ENCODE peak calls at places on chromosomes 12 and 14, in nine cellular contexts. H is left ventricle myocardium superior, I is BJ, C is iPS DF 6.9, S is HAP-1, F is NCI-H2227 treated with DMSO at 0.1 percent for 48 hours, T is fibroblast of lung, X is RKO, E is glomerular endothelial cell. W is an unnamed sample.

GRCh38 chr12:6872073-6873048 is 742 bp downstream of the SPSB2 start:
- DNase-seq in C (no peak), F (peak), H (peak), S (peak), X (peak), T (peak), I (no peak), E (no peak), W (no peak)

GRCh38 chr12:132030367-132031038 is 80.8 kb downstream of the EP400 start:
- DNase-seq in F (no peak), X (no peak), S (no peak), H (peak), T (peak), I (no peak), C (no peak), E (peak), W (peak)

GRCh38 chr12:128418944-128419343 is 152.0 kb downstream of the TMEM132C start:
- DNase-seq in I (no peak), C (no peak), X (no peak), T (no peak), H (no peak), F (no peak), S (no peak), E (no peak), W (no peak)

GRCh38 chr14:92610849-92611271 is 97.3 kb downstream of the RIN3 start:
- DNase-seq in H (no peak), T (no peak), E (peak), C (no peak), F (no peak), I (no peak), S (no peak), X (no peak), W (peak)

GRCh38 chr12:113221997-113222729 is 899 bp downstream of the TPCN1 start:
- DNase-seq in I (no peak), T (no peak), H (no peak), S (no peak), X (peak), C (no peak), E (no peak), F (no peak), W (no peak)

GRCh38 chr12:27969011-27969900 is 3.3 kb downstream of the PTHLH start:
- DNase-seq in S (peak), C (no peak), E (no peak), H (peak), I (no peak), T (peak), X (no peak), F (no peak), W (no peak)

GRCh38 chr14:56412453-56413434 is 166.9 kb upstream of the TMEM260 start:
- DNase-seq in T (no peak), X (no peak), C (no peak), I (no peak), F (peak), S (no peak), E (no peak), H (no peak), W (no peak)

GRCh38 chr14:28088125-28088524 is 678.5 kb upstream of the FOXG1 start:
- DNase-seq in C (no peak), X (no peak), T (no peak), H (no peak), S (no peak), F (no peak), I (no peak), E (no peak), W (no peak)

GRCh38 chr12:9820281-9820930 is 6.9 kb upstream of the KLRF1 start:
- DNase-seq in C (no peak), E (no peak), S (no peak), T (no peak), I (no peak), X (no peak), H (no peak), F (no peak), W (no peak)

GRCh38 chr12:101181776-101182175 is 28.3 kb downstream of the SLC5A8 start:
- DNase-seq in I (peak), H (no peak), T (no peak), S (peak), F (no peak), E (no peak), X (no peak), C (no peak), W (no peak)

GRCh38 chr12:131133015-131133905 is 179.6 kb downstream of the ADGRD1 start:
- DNase-seq in C (no peak), X (no peak), I (no peak), H (peak), S (no peak), E (no peak), T (no peak), F (no peak), W (no peak)

GRCh38 chr12:4858385-4858784 is 51.3 kb upstream of the KCNA1 start:
- DNase-seq in H (peak), E (no peak), T (no peak), F (no peak), C (no peak), S (no peak), I (no peak), X (no peak), W (no peak)

GRCh38 chr12:109131522-109132050 is 15.2 kb downstream of the ACACB start:
- DNase-seq in C (no peak), X (no peak), F (no peak), S (no peak), H (peak), T (no peak), E (no peak), I (no peak), W (no peak)

GRCh38 chr12:111338096-111338495 is 30.8 kb downstream of the PHETA1 start:
- DNase-seq in S (no peak), T (no peak), H (no peak), I (no peak), E (no peak), X (no peak), C (no peak), F (no peak), W (no peak)

GRCh38 chr14:77622562-77622961 is 6.1 kb upstream of the SPTLC2 start:
- DNase-seq in T (no peak), H (no peak), S (no peak), F (no peak), C (no peak), I (no peak), E (no peak), X (no peak), W (no peak)

GRCh38 chr12:34298176-34298970 is 276.1 kb downstream of the ALG10 start:
- DNase-seq in X (no peak), H (peak), E (no peak), I (no peak), S (no peak), F (no peak), T (no peak), C (no peak), W (no peak)

GRCh38 chr12:10491766-10492165 is 13.9 kb upstream of the EIF2S3B start:
- DNase-seq in H (no peak), E (no peak), X (no peak), F (no peak), T (no peak), I (no peak), S (no peak), C (no peak), W (no peak)

GRCh38 chr14:97177016-97177415 is 379.8 kb downstream of the VRK1 start:
- DNase-seq in I (no peak), C (no peak), H (no peak), F (no peak), X (peak), E (no peak), S (peak), T (no peak), W (no peak)

GRCh38 chr12:51972849-51973273 is 21.4 kb downstream of the ACVR1B start:
- DNase-seq in H (peak), C (no peak), F (no peak), E (no peak), S (no peak), T (peak), I (no peak), X (no peak), W (peak)

GRCh38 chr12:117484901-117485300 is 123.5 kb upstream of the NOS1 start:
- DNase-seq in C (no peak), T (no peak), X (no peak), E (no peak), S (no peak), I (no peak), F (no peak), H (no peak), W (no peak)

GRCh38 chr12:10372534-10372931 is 17.3 kb downstream of the KLRK1 start:
- DNase-seq in C (no peak), H (no peak), E (no peak), T (no peak), I (no peak), F (no peak), S (no peak), X (no peak), W (no peak)

GRCh38 chr14:74459289-74459946 is 33.4 kb upstream of the SYNDIG1L start:
- DNase-seq in X (peak), T (peak), F (no peak), I (peak), C (peak), E (no peak), S (peak), H (peak), W (no peak)

GRCh38 chr12:93358821-93359220 is 18.9 kb upstream of the NUDT4 start:
- DNase-seq in T (no peak), X (no peak), H (no peak), E (no peak), C (no peak), I (no peak), S (no peak), F (no peak), W (no peak)

GRCh38 chr14:90399541-90400444 is 3.0 kb downstream of the CALM1 start:
- DNase-seq in C (no peak), S (peak), I (no peak), X (peak), E (no peak), T (peak), F (peak), H (peak), W (peak)

GRCh38 chr14:67580336-67581230 is 19.5 kb downstream of the PIGH start:
- DNase-seq in I (no peak), T (no peak), C (no peak), H (no peak), S (peak), F (no peak), X (no peak), E (no peak), W (no peak)

GRCh38 chr14:36373982-36374673 is 53.7 kb upstream of the MBIP start:
- DNase-seq in X (peak), E (peak), H (peak), T (peak), S (peak), I (peak), F (peak), C (peak), W (peak)

GRCh38 chr14:73728106-73729014 is 14.2 kb upstream of the PNMA1 start:
- DNase-seq in I (no peak), F (peak), C (peak), X (peak), E (peak), H (peak), S (peak), T (peak), W (no peak)

GRCh38 chr12:107369006-107369405 is 275.7 kb upstream of the CRY1 start:
- DNase-seq in I (no peak), C (no peak), E (no peak), T (no peak), X (no peak), S (no peak), H (no peak), F (no peak), W (no peak)

GRCh38 chr14:68047910-68048309 is 228.3 kb downstream of the RAD51B start:
- DNase-seq in S (no peak), E (no peak), H (no peak), X (no peak), T (peak), C (no peak), I (no peak), F (no peak), W (no peak)

GRCh38 chr12:117760990-117761389 is 207.8 kb downstream of the KSR2 start:
- DNase-seq in E (no peak), I (no peak), H (no peak), T (no peak), X (no peak), S (no peak), F (no peak), C (no peak), W (no peak)

W was measured in pulmonary artery endothelial cell.